ENCODE peak calls at places on chromosomes 1 and 21, in nine cellular contexts. Y, C, B, L, O, Z, U, M and V are unnamed samples.

GRCh38 chr1:229452956-229453801 is 19.3 kb upstream of the ACTA1 start:
- DNase-seq in Y (no peak), C (no peak), B (no peak), L (no peak), O (no peak), Z (peak), U (no peak), M (peak), V (no peak)

GRCh38 chr1:247113094-247113497 is 8.9 kb upstream of the ZNF669 start:
- DNase-seq in Y (no peak), C (no peak), B (no peak), L (no peak), O (peak), Z (no peak), U (no peak), M (peak), V (no peak)

GRCh38 chr1:19835573-19835972 is 20.5 kb upstream of the RNF186 start:
- DNase-seq in Y (no peak), C (no peak), B (no peak), L (no peak), O (no peak), Z (no peak), U (no peak), M (no peak), V (no peak)

GRCh38 chr1:39139723-39140360 is 64.7 kb upstream of the MACF1 start:
- DNase-seq in Y (no peak), C (no peak), B (no peak), L (no peak), O (no peak), Z (no peak), U (no peak), M (no peak), V (no peak)

GRCh38 chr1:18907021-18907913 is 4.9 kb upstream of the ALDH4A1 start:
- DNase-seq in Y (peak), C (peak), B (peak), L (peak), O (peak), Z (peak), U (peak), M (peak), V (peak)

GRCh38 chr1:5915587-5916571 is 76.3 kb downstream of the NPHP4 start:
- DNase-seq in Y (peak), C (peak), B (no peak), L (no peak), O (peak), Z (peak), U (peak), M (peak), V (no peak)

GRCh38 chr1:34645109-34645688 is 109.6 kb upstream of the GJB5 start:
- DNase-seq in Y (no peak), C (no peak), B (no peak), L (no peak), O (no peak), Z (no peak), U (no peak), M (no peak), V (no peak)

GRCh38 chr1:59295603-59296002 is 1.3 kb upstream of the FGGY start:
- DNase-seq in Y (no peak), C (no peak), B (no peak), L (no peak), O (no peak), Z (peak), U (no peak), M (no peak), V (no peak)

GRCh38 chr1:241077386-241078147 is 279.4 kb downstream of the RGS7 start:
- DNase-seq in Y (no peak), C (no peak), B (no peak), L (no peak), O (no peak), Z (no peak), U (no peak), M (no peak), V (no peak)

GRCh38 chr1:93235261-93235660 is 54.7 kb downstream of the CCDC18 start:
- DNase-seq in Y (no peak), C (no peak), B (no peak), L (no peak), O (no peak), Z (no peak), U (no peak), M (no peak), V (no peak)

GRCh38 chr1:17204546-17205440 is at the start of gene PADI1:
- DNase-seq in Y (no peak), C (no peak), B (no peak), L (peak), O (no peak), Z (no peak), U (no peak), M (no peak), V (no peak)

GRCh38 chr1:77670330-77670729 is 12.1 kb downstream of the ZZZ3 start:
- DNase-seq in Y (no peak), C (no peak), B (no peak), L (no peak), O (no peak), Z (no peak), U (no peak), M (no peak), V (no peak)

DNA sequence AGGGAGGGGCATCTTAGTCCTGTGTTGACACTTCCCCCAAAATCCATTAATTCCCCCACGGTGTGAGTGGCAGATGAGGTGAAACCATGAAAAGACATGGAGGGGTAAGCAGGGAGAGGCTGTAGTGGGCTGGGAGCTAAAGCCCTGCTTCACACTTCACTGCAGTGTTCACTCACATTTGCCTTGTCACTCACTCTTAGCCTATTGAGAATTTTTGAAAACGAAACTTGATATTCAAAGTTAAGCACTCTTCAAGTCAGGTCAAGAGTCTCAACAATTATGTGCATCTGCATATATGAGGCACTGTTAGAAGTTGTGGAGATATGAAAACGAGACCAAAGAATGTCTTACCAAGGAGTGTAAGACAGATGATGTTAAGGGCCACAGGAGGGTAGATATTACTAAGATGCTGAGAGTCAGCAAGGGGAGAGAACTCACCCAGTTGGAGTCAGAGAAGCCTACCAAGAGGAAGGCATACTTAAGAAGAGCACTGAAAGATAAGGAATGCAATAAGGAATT is 64.7 kb upstream of the GJA8 start:
- DNase-seq in Y (no peak), C (no peak), B (no peak), L (no peak), O (no peak), Z (no peak), U (no peak), M (no peak), V (no peak)
- H3K4me3 ChIP-seq in Y (no peak), C (no peak), B (no peak), L (no peak), O (no peak), Z (no peak), U (no peak), M (no peak), V (no peak)

GRCh38 chr1:83834621-83835264 is 164.2 kb downstream of the TTLL7 start:
- DNase-seq in Y (no peak), C (no peak), B (no peak), L (no peak), O (no peak), Z (no peak), U (no peak), M (no peak), V (no peak)
- H3K4me3 ChIP-seq in Y (no peak), C (no peak), B (no peak), L (no peak), O (no peak), Z (no peak), U (no peak), M (no peak), V (no peak)

DNA sequence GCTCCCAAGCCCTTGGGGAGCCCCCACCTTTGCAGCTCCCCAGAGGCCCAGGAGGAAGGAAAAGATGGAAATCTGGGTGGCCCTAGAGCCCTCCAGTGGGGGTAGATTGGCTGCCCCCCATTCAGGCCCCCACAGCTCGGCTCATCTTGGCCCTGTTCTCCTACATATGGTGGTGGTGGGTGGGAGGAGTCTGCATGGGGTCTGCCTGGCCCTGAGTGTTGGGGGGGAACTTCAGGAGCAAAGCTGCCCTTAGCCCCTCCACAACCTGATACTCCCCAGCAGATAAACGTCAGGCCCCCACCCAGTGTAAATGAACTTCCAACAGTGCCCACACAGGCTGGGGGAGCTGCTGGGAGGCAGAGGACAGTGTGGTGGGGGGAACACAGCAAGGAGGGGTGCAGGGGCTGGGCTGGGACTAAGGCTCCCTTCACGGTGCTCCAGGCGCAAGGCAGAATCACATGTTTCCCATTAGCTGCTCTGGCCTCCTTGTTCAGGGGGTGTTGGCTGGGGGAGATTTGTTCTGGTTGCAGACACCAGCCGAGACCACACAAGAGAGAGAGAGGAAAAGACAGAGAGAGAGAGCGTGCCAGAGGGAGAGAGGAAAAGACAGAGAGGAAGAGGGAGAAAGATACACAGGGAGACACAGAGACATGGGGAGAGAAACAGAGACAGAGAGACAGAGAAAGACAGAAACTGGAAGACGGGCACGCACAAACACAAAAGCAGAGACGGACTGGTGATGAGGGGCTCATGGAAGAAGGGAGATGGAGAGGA is 42.6 kb downstream of the AHDC1 start:
- DNase-seq in Y (no peak), C (no peak), B (no peak), L (no peak), O (no peak), Z (no peak), U (no peak), M (no peak), V (no peak)
- H3K4me3 ChIP-seq in Y (no peak), C (no peak), B (peak), L (peak), O (no peak), Z (no peak), U (no peak), M (no peak), V (no peak)

GRCh38 chr21:41410361-41410760 is 15.7 kb upstream of the MX1 start:
- DNase-seq in Y (no peak), C (no peak), B (no peak), L (no peak), O (no peak), Z (no peak), U (no peak), M (no peak), V (no peak)

GRCh38 chr21:41411449-41412089 is 14.5 kb upstream of the MX1 start:
- DNase-seq in Y (no peak), C (no peak), B (no peak), L (no peak), O (peak), Z (no peak), U (no peak), M (no peak), V (no peak)

GRCh38 chr21:41406340-41406739 is 19.7 kb upstream of the MX1 start:
- DNase-seq in Y (no peak), C (no peak), B (no peak), L (no peak), O (no peak), Z (no peak), U (no peak), M (no peak), V (no peak)

GRCh38 chr21:41407541-41408460 is 18.2 kb upstream of the MX1 start:
- DNase-seq in Y (no peak), C (no peak), B (no peak), L (no peak), O (peak), Z (no peak), U (no peak), M (no peak), V (no peak)

DNA sequence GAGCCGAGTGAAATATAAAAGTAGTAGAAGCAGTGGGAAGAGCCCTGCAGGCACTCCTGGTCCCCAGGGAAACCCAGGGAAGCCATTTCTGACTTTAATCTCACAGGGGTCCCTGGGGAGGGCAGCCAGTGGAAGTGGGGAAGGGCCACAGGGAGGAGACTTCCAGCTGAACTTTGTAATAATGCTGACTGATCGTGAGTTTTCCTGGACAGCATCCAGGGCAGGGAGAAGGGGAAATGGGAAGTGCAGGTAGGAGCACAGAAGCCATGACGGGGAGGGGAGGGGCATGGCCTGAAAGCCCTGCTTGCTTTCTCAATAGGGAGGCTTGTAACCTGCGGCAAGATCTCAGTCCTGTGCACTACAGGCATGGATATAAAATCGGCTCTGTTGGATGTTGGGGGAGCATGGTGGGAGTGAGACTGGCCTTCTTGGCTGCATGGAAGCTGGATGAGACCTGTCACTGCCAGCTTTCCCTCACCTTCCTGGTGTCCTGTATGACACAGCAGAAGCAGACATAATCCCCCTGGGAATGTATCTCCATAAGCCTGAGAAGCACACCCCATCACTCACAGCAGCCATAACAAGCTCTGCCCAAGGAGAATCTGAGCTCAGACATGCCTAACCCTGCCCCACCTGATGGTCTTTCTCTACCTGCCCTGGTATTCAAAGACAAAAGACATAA is 15.1 kb upstream of the MX1 start:
- DNase-seq in Y (no peak), C (no peak), B (no peak), L (no peak), O (no peak), Z (no peak), U (no peak), M (no peak), V (no peak)
- H3K4me3 ChIP-seq in Y (no peak), C (no peak), B (no peak), L (no peak), O (no peak), Z (no peak), U (no peak), M (no peak), V (no peak)

DNA sequence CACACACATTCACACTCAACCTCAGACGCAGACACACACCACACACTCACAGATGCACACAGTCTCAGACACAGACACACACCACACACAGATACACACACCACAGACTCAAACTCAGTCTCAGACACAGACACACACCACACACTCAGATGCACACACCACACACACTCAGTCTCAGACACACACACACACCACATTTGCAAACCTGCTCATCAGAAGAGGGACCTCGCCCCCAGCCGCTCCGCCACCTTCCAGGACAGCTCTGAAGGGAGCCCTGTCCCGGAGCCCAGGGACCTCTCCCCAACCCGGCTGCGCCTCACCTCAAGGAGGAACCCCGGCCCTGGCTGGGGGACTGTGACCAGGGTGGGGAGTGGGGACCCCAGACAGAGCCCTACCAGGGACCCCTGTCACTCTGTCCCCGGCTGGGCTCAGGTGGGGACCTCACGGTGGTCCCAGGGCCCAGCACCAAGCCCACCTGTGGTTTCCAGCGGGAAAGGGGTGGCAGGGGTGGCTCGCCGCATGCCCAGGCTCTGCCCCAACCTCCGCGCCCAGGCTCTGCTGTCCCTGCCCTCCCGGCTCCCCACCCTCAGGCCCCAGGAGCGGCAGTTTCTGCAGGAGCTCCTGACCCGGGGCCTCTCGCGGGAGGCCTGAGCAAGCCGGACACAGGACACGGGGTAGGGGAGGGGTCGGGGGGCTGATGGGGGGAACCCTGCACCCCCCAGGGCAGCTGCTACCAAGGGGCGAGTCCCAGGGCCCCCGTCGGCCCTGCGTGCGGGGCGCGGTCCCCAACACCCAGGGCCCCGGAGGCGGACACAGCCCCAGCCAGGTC is 701 bp upstream of the COL6A2 start:
- DNase-seq in Y (no peak), C (no peak), B (peak), L (peak), O (peak), Z (peak), U (no peak), M (no peak), V (no peak)
- H3K4me3 ChIP-seq in Y (no peak), C (no peak), B (peak), L (peak), O (no peak), Z (peak), U (peak), M (peak), V (no peak)

GRCh38 chr21:32330784-32331311 is 32.2 kb downstream of the MRAP start:
- DNase-seq in Y (no peak), C (no peak), B (no peak), L (no peak), O (no peak), Z (no peak), U (no peak), M (no peak), V (no peak)
- H3K4me3 ChIP-seq in Y (no peak), C (no peak), B (no peak), L (no peak), O (no peak), Z (no peak), U (no peak), M (no peak), V (no peak)